ENCODE peak calls at places on chromosomes 2 and 18, in four cellular contexts. S, E, B and W are unnamed samples.
A peak's percentile ranks its signal among the peaks of the same experiment; 100 is the strongest.

GRCh38 chr18:65788373-65788772 is 37.6 kb downstream of the CDH7 start:
- DNase-seq in S (no peak), E (no peak), B (no peak), W (no peak)

GRCh38 chr18:46261799-46262198 is 157.6 kb downstream of the HAUS1 start:
- DNase-seq in S (no peak), E (no peak), B (no peak), W (no peak)

GRCh38 chr2:57313678-57314077 is 732.9 kb upstream of the VRK2 start:
- DNase-seq in S (no peak), E (no peak), B (no peak), W (no peak)

GRCh38 chr2:12486205-12487118 is 230.3 kb upstream of the TRIB2 start:
- DNase-seq in S (no peak), E (no peak), B (no peak), W (no peak)

GRCh38 chr18:28081516-28081915 is 95.4 kb downstream of the CDH2 start:
- DNase-seq in S (no peak), E (no peak), B (no peak), W (no peak)

GRCh38 chr2:195382186-195382585 is 274.8 kb upstream of the SLC39A10 start:
- DNase-seq in S (no peak), E (no peak), B (no peak), W (no peak)

GRCh38 chr2:1538663-1539062 is 125.4 kb downstream of the TPO start:
- DNase-seq in S (no peak), E (peak; percentile 43), B (no peak), W (no peak)

GRCh38 chr18:46868171-46868921 is 49.0 kb downstream of the PIAS2 start:
- DNase-seq in S (no peak), E (no peak), B (no peak), W (no peak)

GRCh38 chr2:188798159-188798558 is 176.0 kb upstream of the COL3A1 start:
- DNase-seq in S (peak; percentile 35), E (no peak), B (no peak), W (no peak)

GRCh38 chr2:23414876-23415275 is 29.9 kb downstream of the KLHL29 start:
- DNase-seq in S (no peak), E (peak; percentile 34), B (no peak), W (no peak)

GRCh38 chr2:206548383-206548782 is 93.9 kb upstream of the FAM237A start:
- DNase-seq in S (no peak), E (no peak), B (no peak), W (no peak)

GRCh38 chr2:5913729-5914390 is 221.7 kb downstream of the SOX11 start:
- DNase-seq in S (no peak), E (no peak), B (no peak), W (no peak)

GRCh38 chr2:232889876-232890401 is 19.9 kb downstream of the SNORC start:
- DNase-seq in S (no peak), E (no peak), B (no peak), W (no peak)

GRCh38 chr18:8493141-8493540 is 116.1 kb upstream of the RAB12 start:
- DNase-seq in S (no peak), E (no peak), B (no peak), W (no peak)

GRCh38 chr2:219596954-219597551 is 604 bp upstream of the STK11IP start:
- DNase-seq in S (no peak), E (peak; percentile 18), B (no peak), W (no peak)

GRCh38 chr18:52953435-52953834 is 613.4 kb downstream of the DCC start:
- DNase-seq in S (no peak), E (no peak), B (no peak), W (no peak)

GRCh38 chr2:71995067-71995665 is 152.5 kb downstream of the CYP26B1 start:
- DNase-seq in S (no peak), E (peak; percentile 7), B (no peak), W (no peak)

GRCh38 chr2:85064927-85065630 is 68.1 kb upstream of the TCF7L1 start:
- DNase-seq in S (no peak), E (no peak), B (no peak), W (no peak)

GRCh38 chr2:239983004-239983778 is 42.0 kb downstream of the NDUFA10 start:
- DNase-seq in S (no peak), E (no peak), B (no peak), W (no peak)

GRCh38 chr2:223994562-223995162 is 37.4 kb downstream of the MRPL44 start:
- DNase-seq in S (no peak), E (no peak), B (no peak), W (no peak)

GRCh38 chr2:100236166-100236565 is 86.1 kb downstream of the LONRF2 start:
- DNase-seq in S (no peak), E (no peak), B (no peak), W (no peak)

GRCh38 chr18:58723810-58724602 is 52.7 kb downstream of the MALT1 start:
- DNase-seq in S (no peak), E (no peak), B (no peak), W (no peak)

GRCh38 chr2:206217743-206218520 is 56.5 kb upstream of the ZDBF2 start:
- DNase-seq in S (peak; percentile 41), E (no peak), B (no peak), W (no peak)

GRCh38 chr2:86017901-86018896 is 87.5 kb downstream of the POLR1A start:
- DNase-seq in S (no peak), E (no peak), B (no peak), W (no peak)

GRCh38 chr2:218982312-218983262 is 2.4 kb downstream of the FEV start:
- DNase-seq in S (no peak), E (no peak), B (no peak), W (no peak)

GRCh38 chr2:96556441-96557330 is 20.1 kb downstream of the ARID5A start:
- DNase-seq in S (no peak), E (peak; percentile 79), B (no peak), W (no peak)

GRCh38 chr2:240912878-240913809 is 7.0 kb downstream of the CROCC2 start:
- DNase-seq in S (no peak), E (no peak), B (no peak), W (no peak)

GRCh38 chr2:24122-24521 is 22.2 kb downstream of the FAM110C start:
- DNase-seq in S (no peak), E (no peak), B (no peak), W (no peak)

GRCh38 chr2:213989207-213989606 is 421.6 kb upstream of the VWC2L start:
- DNase-seq in S (no peak), E (no peak), B (no peak), W (no peak)

GRCh38 chr2:38499921-38500634 is 102.7 kb downstream of the HNRNPLL start:
- DNase-seq in S (no peak), E (no peak), B (no peak), W (no peak)

GRCh38 chr2:237130562-237131421 is 45.1 kb downstream of the COPS8 start:
- DNase-seq in S (no peak), E (no peak), B (no peak), W (no peak)

GRCh38 chr2:237134831-237135230 is 49.1 kb downstream of the COPS8 start:
- DNase-seq in S (no peak), E (no peak), B (no peak), W (no peak)

GRCh38 chr2:237131749-237132148 is 46.1 kb downstream of the COPS8 start:
- DNase-seq in S (no peak), E (no peak), B (no peak), W (no peak)

GRCh38 chr2:237134321-237134720 is 48.6 kb downstream of the COPS8 start:
- DNase-seq in S (no peak), E (no peak), B (no peak), W (no peak)

GRCh38 chr2:237132799-237133198 is 47.1 kb downstream of the COPS8 start:
- DNase-seq in S (no peak), E (no peak), B (no peak), W (no peak)
- TF ChIP-seq CTCF in S (no peak), E (peak; percentile 57), B (no peak), W (peak; percentile 10)

GRCh38 chr2:127067620-127068350 is 39.2 kb downstream of the BIN1 start:
- DNase-seq in S (no peak), E (peak; percentile 59), B (no peak), W (peak; percentile 74)

GRCh38 chr2:127069003-127069402 is 38.0 kb downstream of the BIN1 start:
- DNase-seq in S (no peak), E (no peak), B (no peak), W (no peak)

GRCh38 chr2:127070221-127070620 is 36.7 kb downstream of the BIN1 start:
- DNase-seq in S (no peak), E (no peak), B (no peak), W (no peak)

GRCh38 chr2:127066942-127067341 is 40.0 kb downstream of the BIN1 start:
- DNase-seq in S (no peak), E (no peak), B (no peak), W (no peak)

DNA sequence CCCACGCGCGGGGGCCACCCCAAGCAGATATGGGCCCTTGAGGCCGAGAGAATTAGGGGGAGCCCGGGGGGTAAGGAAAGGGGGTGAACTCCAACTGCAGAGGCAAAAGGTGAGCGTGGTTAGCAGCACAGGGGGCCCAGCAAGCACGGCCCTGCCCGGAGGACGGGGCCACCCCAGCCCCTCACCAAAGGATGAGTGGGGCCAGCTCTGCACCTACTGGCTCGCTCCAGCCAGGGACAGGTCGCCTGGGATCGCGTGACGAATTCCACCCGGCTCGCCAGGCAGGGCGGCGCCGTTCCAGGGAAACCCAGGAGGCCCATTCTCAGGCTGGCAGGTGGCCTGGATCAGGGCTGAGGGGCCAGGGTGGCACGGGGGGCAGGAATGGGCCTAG is 38.6 kb downstream of the BIN1 start:
- DNase-seq in S (no peak), E (no peak), B (no peak), W (no peak)
- TF ChIP-seq CTCF in S (no peak), E (no peak), B (no peak), W (peak; percentile 11)

GRCh38 chr18:7201096-7201495 is 29.8 kb upstream of the LRRC30 start:
- DNase-seq in S (no peak), E (no peak), B (no peak), W (no peak)
- TF ChIP-seq CTCF in S (no peak), E (no peak), B (no peak), W (no peak)

DNA sequence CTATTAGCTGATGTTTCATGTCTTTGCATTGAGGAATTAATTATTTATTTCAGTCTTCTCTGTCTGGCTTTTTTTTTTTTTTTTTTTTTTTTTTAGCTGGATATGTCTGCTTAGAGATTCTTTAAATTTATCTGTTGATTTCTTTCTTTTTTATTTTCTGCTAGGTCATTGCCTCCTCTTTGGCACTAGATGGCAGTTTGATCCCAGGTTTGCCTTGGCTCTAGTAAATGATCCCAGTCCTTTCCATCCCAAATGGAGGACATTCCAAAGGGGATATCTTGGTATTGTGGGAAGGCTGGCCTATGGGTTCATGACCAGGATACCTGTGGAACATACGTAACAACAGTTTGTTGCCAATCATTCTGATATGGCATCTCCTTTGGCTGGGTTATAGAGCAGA is 339.5 kb upstream of the GCFC2 start:
- DNase-seq in S (no peak), E (no peak), B (no peak), W (no peak)
- TF ChIP-seq CTCF in S (no peak), E (peak; percentile 10), B (no peak), W (no peak)

GRCh38 chr18:75003764-75004690 is 204.9 kb downstream of the PTGR3 start:
- DNase-seq in S (no peak), E (no peak), B (no peak), W (no peak)
- TF ChIP-seq CTCF in S (no peak), E (no peak), B (no peak), W (no peak)

DNA sequence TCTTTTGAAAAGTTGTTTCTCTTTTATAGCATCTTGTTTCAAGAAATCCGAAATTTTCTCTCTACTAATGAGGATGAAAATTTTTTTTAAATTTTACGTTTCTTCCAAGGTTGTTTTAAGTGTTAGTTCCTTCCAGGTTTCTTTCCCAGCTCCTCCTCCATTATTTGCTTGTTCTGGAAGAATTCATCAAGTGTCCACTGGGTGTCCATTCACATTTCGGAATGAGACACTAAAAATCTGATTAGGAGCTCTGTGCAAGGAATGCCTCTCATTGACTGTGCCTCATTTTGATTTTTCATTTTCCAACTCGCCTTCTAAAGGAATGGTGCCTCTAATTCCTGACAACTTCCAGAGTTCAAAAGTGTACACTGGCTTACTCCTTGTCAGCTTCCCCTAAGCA is 6.1 kb downstream of the SP100 start:
- DNase-seq in S (no peak), E (no peak), B (no peak), W (no peak)
- TF ChIP-seq CTCF in S (no peak), E (peak; percentile 35), B (no peak), W (no peak)